ENCODE peak calls at places on chromosome 6, in four cellular contexts. E, X, N and T are unnamed samples.

GRCh38 chr6:1667012-1667804 is 57.5 kb downstream of the FOXC1 start:
- DNase-seq in N (no peak), X (no peak), E (no peak), T (no peak)

GRCh38 chr6:56757585-56757984 is 114.9 kb upstream of the DST start:
- DNase-seq in X (no peak), E (peak; percentile 62), N (peak; percentile 61), T (no peak)

GRCh38 chr6:74268821-74269600 is 573.0 kb downstream of the CD109 start:
- DNase-seq in E (no peak), X (no peak), N (peak; percentile 21), T (no peak)

GRCh38 chr6:139939189-139939979 is 564.9 kb upstream of the CITED2 start:
- DNase-seq in N (no peak), E (no peak), X (no peak), T (no peak)

GRCh38 chr6:85044336-85044735 is 279.9 kb upstream of the TBX18 start:
- DNase-seq in N (peak; percentile 58), X (no peak), E (no peak), T (no peak)

GRCh38 chr6:117919775-117920492 is 12.9 kb downstream of the SLC35F1 start:
- DNase-seq in N (peak; percentile 6), X (no peak), E (no peak), T (no peak)

GRCh38 chr6:105429676-105430075 is 26.8 kb upstream of the PREP start:
- DNase-seq in E (no peak), N (peak; percentile 81), X (no peak), T (no peak)

GRCh38 chr6:147141690-147142308 is 62.4 kb upstream of the STXBP5 start:
- DNase-seq in N (peak; percentile 27), X (no peak), E (peak; percentile 51), T (no peak)

GRCh38 chr6:128882991-128883571 is at the start of gene LAMA2:
- DNase-seq in N (peak; percentile 85), E (peak; percentile 82), X (no peak), T (peak; percentile 15)

GRCh38 chr6:103672169-103672568 is 1187.5 kb downstream of the HACE1 start:
- DNase-seq in N (no peak), X (no peak), E (peak; percentile 45), T (no peak)